ENCODE peak calls at places on chromosomes 7 and 10, in six cellular contexts. A is stimulated activated CD4-positive, alpha-beta T cell treated with anti-CD3 and anti-CD28 coated beads, Interleukin-12 subunit alpha, Interleukin-12 subunit beta, amount 100 ng/mL, for 48 hours; N is pons; D is posterior cingulate gyrus; Q is HT1080; U is hepatic stellate cell. T is an unnamed sample.

GRCh38 chr10:34635111-34635510 is 180.0 kb downstream of the PARD3 start:
- DNase-seq in D (no peak), N (no peak), Q (no peak), U (no peak), A (no peak), T (no peak)

GRCh38 chr7:26440253-26440992 is 148.8 kb downstream of the SNX10 start:
- DNase-seq in N (no peak), U (no peak), D (no peak), A (no peak), Q (no peak), T (no peak)

GRCh38 chr7:151271699-151272355 is 23.3 kb upstream of the SMARCD3 start:
- DNase-seq in U (no peak), D (no peak), N (peak; percentile 79), Q (no peak), A (no peak), T (no peak)

GRCh38 chr7:39746162-39746782 is 122.9 kb downstream of the RALA start:
- DNase-seq in U (peak; percentile 82), A (peak; percentile 55), D (peak; percentile 74), N (peak; percentile 84), Q (peak; percentile 79), T (peak; percentile 35)

GRCh38 chr7:46934198-46934825 is 647.6 kb downstream of the TNS3 start:
- DNase-seq in A (no peak), Q (no peak), N (no peak), D (no peak), U (no peak), T (no peak)

GRCh38 chr7:37942934-37943610 is 22.6 kb downstream of the EPDR1 start:
- DNase-seq in N (no peak), D (no peak), U (no peak), A (no peak), Q (no peak), T (no peak)

GRCh38 chr10:23469596-23470237 is 30.8 kb downstream of the OTUD1 start:
- DNase-seq in A (no peak), N (no peak), Q (no peak), D (no peak), U (no peak), T (no peak)

GRCh38 chr10:14554091-14554842 is 220.4 kb downstream of the FAM107B start:
- DNase-seq in Q (no peak), U (no peak), D (no peak), A (no peak), N (no peak), T (no peak)

GRCh38 chr10:50850576-50851340 is 34.7 kb downstream of the A1CF start:
- DNase-seq in Q (no peak), A (no peak), D (no peak), N (no peak), U (no peak), T (no peak)

GRCh38 chr7:123791001-123791400 is 42.2 kb upstream of the WASL start:
- DNase-seq in U (no peak), N (no peak), A (no peak), D (no peak), Q (no peak), T (no peak)

GRCh38 chr7:53744361-53744760 is 708.9 kb downstream of the POM121L12 start:
- DNase-seq in D (no peak), A (no peak), Q (peak; percentile 13), U (no peak), N (no peak), T (no peak)

GRCh38 chr7:45182856-45183710 is 25.5 kb downstream of the RAMP3 start:
- DNase-seq in Q (no peak), A (no peak), U (no peak), D (peak; percentile 7), N (no peak), T (no peak)

GRCh38 chr7:96085953-96086352 is 235.9 kb downstream of the SLC25A13 start:
- DNase-seq in U (no peak), N (no peak), D (no peak), Q (no peak), A (no peak), T (no peak)

GRCh38 chr10:21953585-21954057 is 49.9 kb downstream of the DNAJC1 start:
- DNase-seq in Q (peak; percentile 46), D (no peak), U (peak; percentile 35), N (peak; percentile 15), A (no peak), T (no peak)

GRCh38 chr10:55966131-55966530 is 394.9 kb downstream of the ZWINT start:
- DNase-seq in Q (peak; percentile 61), U (no peak), N (no peak), D (no peak), A (no peak), T (no peak)

GRCh38 chr7:27099224-27099838 is 3.2 kb downstream of the HOXA2 start:
- DNase-seq in D (no peak), U (no peak), A (no peak), Q (no peak), N (no peak), T (no peak)

GRCh38 chr7:10888861-10889260 is 84.8 kb upstream of the PHF14 start:
- DNase-seq in N (no peak), Q (no peak), D (no peak), U (no peak), A (no peak), T (peak; percentile 1)

GRCh38 chr7:84277628-84278224 is 83.1 kb upstream of the SEMA3A start:
- DNase-seq in U (no peak), Q (no peak), D (no peak), A (no peak), N (no peak), T (no peak)

GRCh38 chr7:92682767-92683539 is 92.8 kb upstream of the FAM133B start:
- DNase-seq in D (no peak), A (no peak), Q (no peak), U (peak; percentile 26), N (no peak), T (no peak)

GRCh38 chr10:110323503-110323902 is 18.8 kb upstream of the SMNDC1 start:
- DNase-seq in Q (peak; percentile 96), U (peak; percentile 87), A (no peak), D (no peak), N (no peak), T (no peak)

GRCh38 chr7:117053407-117053806 is 100.1 kb downstream of the ST7 start:
- DNase-seq in D (no peak), U (no peak), N (no peak), A (no peak), Q (no peak), T (no peak)

GRCh38 chr7:22043367-22043766 is 97.7 kb upstream of the CDCA7L start:
- DNase-seq in U (no peak), N (no peak), D (no peak), A (no peak), Q (no peak), T (no peak)

GRCh38 chr7:45402480-45403218 is 171.5 kb upstream of the ADCY1 start:
- DNase-seq in N (no peak), U (no peak), Q (peak; percentile 96), A (no peak), D (no peak), T (no peak)

GRCh38 chr7:133540096-133540860 is 287.4 kb downstream of the EXOC4 start:
- DNase-seq in N (no peak), A (no peak), D (no peak), Q (no peak), U (no peak), T (no peak)

GRCh38 chr7:96311967-96312366 is 9.9 kb downstream of the SLC25A13 start:
- DNase-seq in N (peak; percentile 84), U (no peak), D (no peak), Q (no peak), A (no peak), T (no peak)

T was measured in stimulated activated naive B cell treated with anti-CD40 and anti-IgM and Interleukin-4, amounts not matched to agents 10 μg/mL and 1 μg/mL and 100 μg/mL, for 72 hours.